ENCODE peak calls at places on chromosomes 13 and 19, in seven cellular contexts. M is left ventricle myocardium inferior, L is tibial artery, F is GM23338, X is mammary epithelial cell, N is cardiac muscle cell, J is Peyer's patch. Q is an unnamed sample.

GRCh38 chr13:95073826-95074345 is 227.4 kb downstream of the ABCC4 start:
- DNase-seq in M (no peak), L (no peak), F (no peak), X (no peak), N (no peak), J (no peak), Q (no peak)

GRCh38 chr19:42254850-42255765 is at the start of gene ERF:
- DNase-seq in M (peak; percentile 95), L (peak; percentile 97), F (peak; percentile 95), X (peak; percentile 91), N (peak; percentile 95), J (peak; percentile 95), Q (peak; percentile 38)

GRCh38 chr13:24306632-24307031 is 2.7 kb upstream of the C1QTNF9 start:
- DNase-seq in M (no peak), L (no peak), F (no peak), X (peak; percentile 4), N (no peak), J (no peak), Q (peak; percentile 19)

GRCh38 chr13:45447050-45447661 is 17.6 kb upstream of the COG3 start:
- DNase-seq in M (no peak), L (no peak), F (no peak), X (no peak), N (no peak), J (no peak), Q (no peak)

GRCh38 chr13:35518337-35518736 is 41.8 kb upstream of the MAB21L1 start:
- DNase-seq in M (no peak), L (no peak), F (no peak), X (no peak), N (no peak), J (no peak), Q (no peak)

GRCh38 chr19:34317311-34317927 is 47.6 kb upstream of the GPI start:
- DNase-seq in M (no peak), L (no peak), F (no peak), X (peak; percentile 13), N (no peak), J (no peak), Q (peak; percentile 78)

GRCh38 chr13:47175172-47175806 is 278.4 kb upstream of the HTR2A start:
- DNase-seq in M (no peak), L (no peak), F (no peak), X (peak; percentile 68), N (no peak), J (no peak), Q (peak; percentile 52)

GRCh38 chr19:38252935-38253691 is 3.1 kb downstream of the PPP1R14A start:
- DNase-seq in M (peak; percentile 53), L (peak; percentile 94), F (no peak), X (no peak), N (peak; percentile 10), J (no peak), Q (no peak)

GRCh38 chr13:34462843-34463242 is 479.2 kb upstream of the NBEA start:
- DNase-seq in M (peak; percentile 17), L (no peak), F (no peak), X (peak; percentile 89), N (no peak), J (no peak), Q (peak; percentile 37)

GRCh38 chr19:6765738-6766356 is 1.4 kb downstream of the SH2D3A start:
- DNase-seq in M (no peak), L (no peak), F (peak; percentile 96), X (peak; percentile 97), N (no peak), J (peak; percentile 37), Q (peak; percentile 51)

GRCh38 chr13:87827479-87827878 is 156.3 kb downstream of the SLITRK5 start:
- DNase-seq in M (no peak), L (no peak), F (no peak), X (no peak), N (no peak), J (no peak), Q (peak; percentile 56)

GRCh38 chr19:31286491-31286890 is 62.7 kb downstream of the TSHZ3 start:
- DNase-seq in M (no peak), L (no peak), F (no peak), X (no peak), N (no peak), J (no peak), Q (no peak)

GRCh38 chr13:99948411-99948810 is 23.2 kb downstream of the ZIC5 start:
- DNase-seq in M (no peak), L (peak; percentile 23), F (no peak), X (no peak), N (no peak), J (no peak), Q (no peak)

GRCh38 chr13:96141032-96141431 is 51.1 kb downstream of the HS6ST3 start:
- DNase-seq in M (no peak), L (no peak), F (peak; percentile 66), X (peak; percentile 16), N (peak; percentile 59), J (no peak), Q (no peak)

GRCh38 chr13:48138270-48138669 is 43.4 kb upstream of the MED4 start:
- DNase-seq in M (no peak), L (no peak), F (no peak), X (no peak), N (no peak), J (no peak), Q (no peak)

GRCh38 chr19:48614436-48615144 is at the start of gene FAM83E:
- DNase-seq in M (no peak), L (peak; percentile 64), F (peak; percentile 83), X (no peak), N (no peak), J (no peak), Q (no peak)

GRCh38 chr19:2627319-2627829 is 75.1 kb downstream of the GNG7 start:
- DNase-seq in M (peak; percentile 77), L (peak; percentile 96), F (no peak), X (peak; percentile 99), N (no peak), J (peak; percentile 87), Q (peak; percentile 99)

GRCh38 chr19:3942790-3943409 is 10.0 kb downstream of the NMRK2 start:
- DNase-seq in M (peak; percentile 60), L (no peak), F (no peak), X (no peak), N (no peak), J (no peak), Q (no peak)

GRCh38 chr19:850221-850978 is 1.7 kb upstream of the ELANE start:
- DNase-seq in M (peak; percentile 93), L (peak; percentile 96), F (peak; percentile 65), X (no peak), N (peak; percentile 24), J (peak; percentile 42), Q (no peak)

GRCh38 chr19:27974082-27974513 is 1238.9 kb downstream of the UQCRFS1 start:
- DNase-seq in M (no peak), L (no peak), F (peak; percentile 76), X (no peak), N (peak; percentile 63), J (no peak), Q (no peak)

GRCh38 chr13:91946498-91947070 is 548.2 kb downstream of the GPC5 start:
- DNase-seq in M (no peak), L (no peak), F (peak; percentile 78), X (peak; percentile 0), N (peak; percentile 41), J (no peak), Q (peak; percentile 1)

GRCh38 chr13:101706651-101707050 is 254.2 kb downstream of the ITGBL1 start:
- DNase-seq in M (no peak), L (no peak), F (no peak), X (peak; percentile 95), N (no peak), J (no peak), Q (peak; percentile 69)

GRCh38 chr19:53878786-53879144 is 3.2 kb upstream of the PRKCG start:
- DNase-seq in M (no peak), L (no peak), F (no peak), X (no peak), N (no peak), J (no peak), Q (no peak)
- H3K36me3 ChIP-seq in M (peaks cover 27% of the 10 kb centered on the region), L (peaks cover 32% of the 10 kb centered on the region), F (peaks cover 7% of the 10 kb centered on the region), X (no peaks in the 10 kb centered on the region), N (peaks cover 13% of the 10 kb centered on the region), J (no peaks in the 10 kb centered on the region), Q (peaks cover 1% of the 10 kb centered on the region)

GRCh38 chr13:70125693-70126092 is 17.4 kb upstream of the KLHL1 start:
- DNase-seq in M (no peak), L (no peak), F (peak; percentile 46), X (no peak), N (no peak), J (no peak), Q (no peak)

GRCh38 chr13:70128098-70128497 is 19.8 kb upstream of the KLHL1 start:
- DNase-seq in M (no peak), L (no peak), F (no peak), X (no peak), N (no peak), J (no peak), Q (no peak)
- TF ChIP-seq CTCF in M (no peak), L (no peak), F (no peak), X (no peak), N (no peak), J (no peak), Q (no peak)

DNA sequence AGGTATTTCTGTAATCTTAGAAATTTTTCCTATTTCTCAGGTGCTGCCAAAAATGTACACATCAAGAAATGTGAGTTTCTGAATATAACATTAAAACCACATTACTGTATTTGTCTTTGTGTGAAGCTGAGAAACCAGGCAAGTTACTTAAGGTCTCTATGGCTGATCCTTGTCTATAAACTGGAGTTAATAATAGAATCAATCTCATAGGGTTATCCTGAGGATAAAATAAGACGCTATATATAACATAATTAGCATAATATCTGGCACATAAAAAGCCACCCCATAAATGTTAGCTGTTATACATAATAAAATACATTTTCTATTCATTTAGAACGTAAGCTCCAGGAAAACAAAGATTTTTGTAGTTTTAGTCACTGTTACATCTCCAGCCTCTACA is 6.1 kb downstream of the RNF6 start:
- DNase-seq in M (no peak), L (no peak), F (no peak), X (no peak), N (no peak), J (no peak), Q (no peak)
- H3K36me3 ChIP-seq in M (peaks cover 86% of the 10 kb centered on the region), L (peaks cover 84% of the 10 kb centered on the region), F (peaks cover 19% of the 10 kb centered on the region), X (peaks cover 57% of the 10 kb centered on the region), N (peaks cover 72% of the 10 kb centered on the region), J (no peaks in the 10 kb centered on the region), Q (peaks cover 1% of the 10 kb centered on the region)

GRCh38 chr19:35483089-35483488 is 7.2 kb downstream of the KRTDAP start:
- DNase-seq in M (no peak), L (no peak), F (no peak), X (no peak), N (no peak), J (no peak), Q (no peak)

GRCh38 chr19:35478794-35479193 is 11.5 kb downstream of the KRTDAP start:
- DNase-seq in M (no peak), L (no peak), F (no peak), X (no peak), N (peak; percentile 17), J (no peak), Q (no peak)

GRCh38 chr19:35476149-35476548 is 14.1 kb downstream of the KRTDAP start:
- DNase-seq in M (no peak), L (no peak), F (peak; percentile 90), X (peak; percentile 5), N (no peak), J (no peak), Q (no peak)

GRCh38 chr19:35474104-35474503 is 16.2 kb downstream of the KRTDAP start:
- DNase-seq in M (no peak), L (no peak), F (no peak), X (no peak), N (no peak), J (no peak), Q (no peak)

GRCh38 chr19:35479278-35479677 is 11.0 kb downstream of the KRTDAP start:
- DNase-seq in M (no peak), L (no peak), F (no peak), X (no peak), N (no peak), J (no peak), Q (no peak)
- TF ChIP-seq CTCF in M (no peak), L (no peak), F (peak; percentile 25), X (no peak), N (no peak), J (no peak), Q (no peak)

GRCh38 chr19:17734146-17734545 is 14.9 kb downstream of the MAP1S start:
- DNase-seq in M (no peak), L (no peak), F (no peak), X (no peak), N (no peak), J (no peak), Q (no peak)
- H3K36me3 ChIP-seq in M (peaks cover 75% of the 10 kb centered on the region), L (peaks cover 92% of the 10 kb centered on the region), F (peaks cover 20% of the 10 kb centered on the region), X (peaks cover 5% of the 10 kb centered on the region), N (peaks cover 4% of the 10 kb centered on the region), J (no peaks in the 10 kb centered on the region), Q (no peaks in the 10 kb centered on the region)